ENCODE peak calls at places on chromosomes 11 and 22, in nine cellular contexts. U, P, S, T, O, Q, B, I and Y are unnamed samples.

GRCh38 chr22:17501679-17502285 is 61.5 kb upstream of the SLC25A18 start:
- DNase-seq in O (peak), Q (no peak), T (peak), P (no peak), I (no peak), S (no peak), B (no peak), U (peak), Y (peak)

GRCh38 chr22:22357024-22357868 is 112.7 kb downstream of the VPREB1 start:
- DNase-seq in T (peak), I (peak), B (peak), U (peak), S (peak), Q (peak), P (peak), O (peak), Y (no peak)

GRCh38 chr11:1488575-1489180 is 2.1 kb upstream of the MOB2 start:
- DNase-seq in I (peak), S (peak), Q (no peak), P (no peak), O (no peak), B (peak), U (no peak), T (no peak), Y (no peak)

GRCh38 chr11:74570266-74571061 is 21.9 kb upstream of the POLD3 start:
- DNase-seq in I (peak), B (peak), Q (no peak), T (peak), P (no peak), S (no peak), O (peak), U (peak), Y (peak)

GRCh38 chr11:83725718-83726117 is 439.6 kb upstream of the CCDC90B start:
- DNase-seq in T (no peak), U (no peak), P (no peak), S (no peak), Q (no peak), I (no peak), O (no peak), B (no peak), Y (no peak)

GRCh38 chr11:76604081-76604601 is 66.4 kb downstream of the LRRC32 start:
- DNase-seq in P (no peak), U (peak), Q (peak), B (no peak), T (no peak), S (no peak), O (no peak), I (no peak), Y (no peak)

GRCh38 chr22:21589415-21589814 is 21.9 kb downstream of the UBE2L3 start:
- DNase-seq in U (no peak), O (no peak), T (no peak), S (no peak), I (no peak), B (no peak), P (no peak), Q (no peak), Y (no peak)

GRCh38 chr22:36334838-36335603 is 52.7 kb downstream of the MYH9 start:
- DNase-seq in I (peak), S (peak), O (no peak), T (no peak), U (no peak), Q (no peak), B (no peak), P (no peak), Y (no peak)

GRCh38 chr11:134349802-134350355 is 18.1 kb downstream of the GLB1L2 start:
- DNase-seq in O (no peak), I (no peak), S (no peak), Q (no peak), B (no peak), P (no peak), U (no peak), T (peak), Y (no peak)

GRCh38 chr22:42313804-42314581 is 43.5 kb upstream of the TCF20 start:
- DNase-seq in I (peak), U (no peak), Q (peak), O (no peak), P (no peak), B (peak), T (peak), S (peak), Y (peak)

GRCh38 chr11:133946541-133947297 is 10.0 kb downstream of the IGSF9B start:
- DNase-seq in I (peak), B (peak), T (no peak), P (no peak), Q (no peak), S (no peak), U (no peak), O (no peak), Y (no peak)

GRCh38 chr11:128174465-128175101 is 412.8 kb downstream of the ETS1 start:
- DNase-seq in T (no peak), B (no peak), U (no peak), P (no peak), I (no peak), O (no peak), S (no peak), Q (no peak), Y (no peak)

GRCh38 chr11:132158091-132158490 is 787.7 kb downstream of the NTM start:
- DNase-seq in B (no peak), U (no peak), P (no peak), O (no peak), T (no peak), S (no peak), Q (no peak), I (no peak), Y (no peak)

GRCh38 chr11:75475767-75476650 is 43.0 kb upstream of the KLHL35 start:
- DNase-seq in T (peak), B (peak), U (peak), P (peak), Q (no peak), S (no peak), O (no peak), I (peak), Y (peak)

GRCh38 chr11:105573091-105573490 is 36.8 kb upstream of the GRIA4 start:
- DNase-seq in I (no peak), Q (no peak), O (no peak), U (no peak), B (no peak), T (no peak), P (no peak), S (no peak), Y (no peak)

GRCh38 chr11:13328276-13328675 is 50.7 kb downstream of the BMAL1 start:
- DNase-seq in O (no peak), I (no peak), B (no peak), U (no peak), P (no peak), S (no peak), Q (no peak), T (no peak), Y (no peak)

GRCh38 chr22:38830026-38830844 is 13.6 kb downstream of the NPTXR start:
- DNase-seq in U (no peak), I (no peak), B (no peak), O (no peak), P (no peak), T (no peak), Q (no peak), S (no peak), Y (no peak)

GRCh38 chr22:31107206-31108118 is at the start of gene SELENOM:
- DNase-seq in S (peak), O (peak), T (peak), P (peak), U (peak), Q (peak), B (peak), I (peak), Y (peak)
- TF ChIP-seq POLR2A in S (peak), O (peak), T (peak), P (peak), U (peak), Q (no peak), B (peak), I (no peak), Y (peak)

DNA sequence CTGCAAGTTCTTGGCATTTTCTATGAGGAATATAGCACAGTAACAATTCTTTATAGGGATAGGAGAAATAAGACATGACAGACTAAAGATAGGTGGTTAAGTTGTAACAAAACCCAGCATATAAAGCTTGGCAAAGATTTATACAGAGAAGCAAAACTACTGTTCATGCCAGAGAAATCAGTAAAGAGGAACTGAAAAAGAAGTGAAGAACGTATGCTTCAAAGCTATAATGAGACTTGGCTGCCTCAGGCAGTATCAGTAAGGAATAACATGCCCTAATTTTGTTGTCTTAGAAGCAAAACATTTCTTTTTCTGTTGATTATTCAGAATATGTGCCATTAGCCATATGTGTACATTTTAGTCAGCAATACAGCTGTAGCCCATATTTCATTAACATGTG is 403.1 kb downstream of the NELL1 start:
- DNase-seq in S (no peak), P (no peak), Q (no peak), B (no peak), O (no peak), I (no peak), T (no peak), U (no peak), Y (no peak)
- TF ChIP-seq CTCF in S (no peak), P (no peak), Q (no peak), B (no peak), O (no peak), I (no peak), T (no peak), U (no peak), Y (no peak)

GRCh38 chr22:31229402-31230140 is 17.5 kb downstream of the LIMK2 start:
- DNase-seq in I (peak), P (peak), T (peak), U (peak), B (peak), S (peak), O (peak), Q (no peak), Y (peak)
- TF ChIP-seq POLR2A in I (no peak), P (no peak), T (no peak), U (no peak), B (no peak), S (no peak), O (no peak), Q (no peak), Y (no peak)

DNA sequence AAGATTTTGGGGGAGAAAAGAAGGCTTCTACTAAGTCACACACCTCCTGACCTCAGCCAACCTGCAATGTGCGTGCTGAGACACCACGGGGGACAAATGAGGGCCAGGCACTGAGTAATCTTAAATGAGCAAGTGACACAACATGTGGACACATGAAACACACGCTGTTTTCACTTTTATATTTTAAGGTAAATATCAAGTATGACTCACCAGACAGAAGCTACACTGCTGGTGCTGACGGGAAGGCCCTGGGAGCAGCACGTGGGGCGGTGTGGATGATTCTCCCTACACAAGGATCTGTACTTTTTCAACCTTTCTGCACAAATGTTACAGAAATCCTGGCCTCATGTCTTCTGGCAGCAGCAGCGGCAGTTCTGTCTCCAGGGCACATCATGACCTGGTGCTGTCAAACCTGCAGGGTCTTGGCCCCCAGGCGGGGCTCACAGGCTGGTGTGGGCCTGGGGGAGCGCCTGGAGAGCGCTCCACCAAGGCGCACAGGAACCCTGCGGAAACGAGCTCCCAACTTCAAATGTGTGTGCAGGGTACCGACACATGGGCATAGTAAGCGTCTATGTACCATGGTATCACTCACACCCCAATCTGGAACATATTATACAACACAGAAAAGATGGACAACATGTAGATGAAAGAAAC is 61.7 kb downstream of the DGCR2 start:
- DNase-seq in B (no peak), S (peak), O (no peak), U (no peak), Q (no peak), P (no peak), T (no peak), I (no peak), Y (no peak)
- TF ChIP-seq CTCF in B (no peak), S (no peak), O (no peak), U (no peak), Q (no peak), P (no peak), T (no peak), I (no peak), Y (no peak)